ENCODE peak calls at places on chromosomes 16 and 17, in nine cellular contexts. One of them, this sample, is unnamed.

GRCh38 chr16:56389554-56389953 is 35.8 kb downstream of the AMFR start:
- DNase-seq in spleen: no peak
- DNase-seq in ascending aorta: no peak
- DNase-seq in ovary: no peak
- DNase-seq in cardiac muscle cell: no peak
- DNase-seq in pancreas: no peak
- DNase-seq in IMR-90: peak; percentile 100
- DNase-seq in OCI-LY7: no peak
- DNase-seq in tibial nerve: no peak
- DNase-seq in this sample: no peak

GRCh38 chr16:57383276-57384247 is 11.3 kb downstream of the CX3CL1 start:
- DNase-seq in spleen: no peak
- DNase-seq in ascending aorta: no peak
- DNase-seq in ovary: no peak
- DNase-seq in cardiac muscle cell: no peak
- DNase-seq in pancreas: no peak
- DNase-seq in IMR-90: peak; percentile 36
- DNase-seq in OCI-LY7: no peak
- DNase-seq in tibial nerve: no peak
- DNase-seq in this sample: no peak

GRCh38 chr16:51166116-51166515 is 15.0 kb upstream of the SALL1 start:
- DNase-seq in spleen: no peak
- DNase-seq in ascending aorta: no peak
- DNase-seq in ovary: no peak
- DNase-seq in cardiac muscle cell: no peak
- DNase-seq in pancreas: no peak
- DNase-seq in IMR-90: no peak
- DNase-seq in OCI-LY7: no peak
- DNase-seq in tibial nerve: no peak
- DNase-seq in this sample: no peak

GRCh38 chr17:61684818-61685217 is 93.8 kb upstream of the NACA2 start:
- DNase-seq in spleen: no peak
- DNase-seq in ascending aorta: no peak
- DNase-seq in ovary: no peak
- DNase-seq in cardiac muscle cell: no peak
- DNase-seq in pancreas: no peak
- DNase-seq in IMR-90: no peak
- DNase-seq in OCI-LY7: no peak
- DNase-seq in tibial nerve: no peak
- DNase-seq in this sample: no peak

GRCh38 chr17:43673516-43674323 is 12.0 kb upstream of the MEOX1 start:
- DNase-seq in spleen: peak; percentile 84
- DNase-seq in ascending aorta: no peak
- DNase-seq in ovary: peak; percentile 49
- DNase-seq in cardiac muscle cell: peak; percentile 72
- DNase-seq in pancreas: peak; percentile 87
- DNase-seq in IMR-90: peak; percentile 60
- DNase-seq in OCI-LY7: peak; percentile 65
- DNase-seq in tibial nerve: peak; percentile 89
- DNase-seq in this sample: peak; percentile 60

GRCh38 chr17:9575381-9576072 is at the start of gene STX8:
- DNase-seq in spleen: peak; percentile 97
- DNase-seq in ascending aorta: peak; percentile 54
- DNase-seq in ovary: peak; percentile 83
- DNase-seq in cardiac muscle cell: peak; percentile 94
- DNase-seq in pancreas: peak; percentile 95
- DNase-seq in IMR-90: peak; percentile 87
- DNase-seq in OCI-LY7: peak; percentile 91
- DNase-seq in tibial nerve: peak; percentile 92
- DNase-seq in this sample: peak; percentile 96

GRCh38 chr17:82315703-82316358 is 1.6 kb downstream of the CD7 start:
- DNase-seq in spleen: peak; percentile 87
- DNase-seq in ascending aorta: no peak
- DNase-seq in ovary: no peak
- DNase-seq in cardiac muscle cell: no peak
- DNase-seq in pancreas: no peak
- DNase-seq in IMR-90: no peak
- DNase-seq in OCI-LY7: no peak
- DNase-seq in tibial nerve: no peak
- DNase-seq in this sample: peak; percentile 28

GRCh38 chr17:66750756-66751543 is 84.0 kb upstream of the CACNG5 start:
- DNase-seq in spleen: no peak
- DNase-seq in ascending aorta: no peak
- DNase-seq in ovary: no peak
- DNase-seq in cardiac muscle cell: no peak
- DNase-seq in pancreas: no peak
- DNase-seq in IMR-90: no peak
- DNase-seq in OCI-LY7: no peak
- DNase-seq in tibial nerve: no peak
- DNase-seq in this sample: no peak

GRCh38 chr16:19001788-19002187 is 18.1 kb downstream of the TMC7 start:
- DNase-seq in spleen: no peak
- DNase-seq in ascending aorta: no peak
- DNase-seq in ovary: no peak
- DNase-seq in cardiac muscle cell: no peak
- DNase-seq in pancreas: no peak
- DNase-seq in IMR-90: peak; percentile 46
- DNase-seq in OCI-LY7: no peak
- DNase-seq in tibial nerve: no peak
- DNase-seq in this sample: no peak

GRCh38 chr16:2767140-2767731 is 9.8 kb downstream of the ELOB start:
- DNase-seq in spleen: peak; percentile 73
- DNase-seq in ascending aorta: no peak
- DNase-seq in ovary: no peak
- DNase-seq in cardiac muscle cell: no peak
- DNase-seq in pancreas: no peak
- DNase-seq in IMR-90: no peak
- DNase-seq in OCI-LY7: no peak
- DNase-seq in tibial nerve: no peak
- DNase-seq in this sample: no peak

GRCh38 chr16:86509759-86510464 is 415 bp upstream of the FOXF1 start:
- DNase-seq in spleen: no peak
- DNase-seq in ascending aorta: no peak
- DNase-seq in ovary: peak; percentile 17
- DNase-seq in cardiac muscle cell: peak; percentile 64
- DNase-seq in pancreas: no peak
- DNase-seq in IMR-90: peak; percentile 96
- DNase-seq in OCI-LY7: no peak
- DNase-seq in tibial nerve: no peak
- DNase-seq in this sample: peak; percentile 44

GRCh38 chr16:56286819-56287218 is 95.5 kb downstream of the GNAO1 start:
- DNase-seq in spleen: no peak
- DNase-seq in ascending aorta: no peak
- DNase-seq in ovary: no peak
- DNase-seq in cardiac muscle cell: no peak
- DNase-seq in pancreas: no peak
- DNase-seq in IMR-90: peak; percentile 16
- DNase-seq in OCI-LY7: no peak
- DNase-seq in tibial nerve: no peak
- DNase-seq in this sample: no peak

GRCh38 chr16:73125860-73126259 is 77.9 kb upstream of the ZFHX3 start:
- DNase-seq in spleen: no peak
- DNase-seq in ascending aorta: no peak
- DNase-seq in ovary: no peak
- DNase-seq in cardiac muscle cell: no peak
- DNase-seq in pancreas: no peak
- DNase-seq in IMR-90: peak; percentile 66
- DNase-seq in OCI-LY7: no peak
- DNase-seq in tibial nerve: no peak
- DNase-seq in this sample: no peak

GRCh38 chr16:28899882-28900600 is 21.8 kb downstream of the ATP2A1 start:
- DNase-seq in spleen: no peak
- DNase-seq in ascending aorta: no peak
- DNase-seq in ovary: no peak
- DNase-seq in cardiac muscle cell: no peak
- DNase-seq in pancreas: no peak
- DNase-seq in IMR-90: no peak
- DNase-seq in OCI-LY7: no peak
- DNase-seq in tibial nerve: no peak
- DNase-seq in this sample: no peak
- H3K27ac ChIP-seq in spleen: no peak overlapping the region
- H3K27ac ChIP-seq in ascending aorta: no peak overlapping the region
- H3K27ac ChIP-seq in ovary: no peak overlapping the region
- H3K27ac ChIP-seq in cardiac muscle cell: no peak overlapping the region
- H3K27ac ChIP-seq in pancreas: no peak overlapping the region
- H3K27ac ChIP-seq in IMR-90: no peak overlapping the region
- H3K27ac ChIP-seq in OCI-LY7: no peak overlapping the region
- H3K27ac ChIP-seq in tibial nerve: no peak overlapping the region
- H3K27ac ChIP-seq in this sample: no peak overlapping the region

DNA sequence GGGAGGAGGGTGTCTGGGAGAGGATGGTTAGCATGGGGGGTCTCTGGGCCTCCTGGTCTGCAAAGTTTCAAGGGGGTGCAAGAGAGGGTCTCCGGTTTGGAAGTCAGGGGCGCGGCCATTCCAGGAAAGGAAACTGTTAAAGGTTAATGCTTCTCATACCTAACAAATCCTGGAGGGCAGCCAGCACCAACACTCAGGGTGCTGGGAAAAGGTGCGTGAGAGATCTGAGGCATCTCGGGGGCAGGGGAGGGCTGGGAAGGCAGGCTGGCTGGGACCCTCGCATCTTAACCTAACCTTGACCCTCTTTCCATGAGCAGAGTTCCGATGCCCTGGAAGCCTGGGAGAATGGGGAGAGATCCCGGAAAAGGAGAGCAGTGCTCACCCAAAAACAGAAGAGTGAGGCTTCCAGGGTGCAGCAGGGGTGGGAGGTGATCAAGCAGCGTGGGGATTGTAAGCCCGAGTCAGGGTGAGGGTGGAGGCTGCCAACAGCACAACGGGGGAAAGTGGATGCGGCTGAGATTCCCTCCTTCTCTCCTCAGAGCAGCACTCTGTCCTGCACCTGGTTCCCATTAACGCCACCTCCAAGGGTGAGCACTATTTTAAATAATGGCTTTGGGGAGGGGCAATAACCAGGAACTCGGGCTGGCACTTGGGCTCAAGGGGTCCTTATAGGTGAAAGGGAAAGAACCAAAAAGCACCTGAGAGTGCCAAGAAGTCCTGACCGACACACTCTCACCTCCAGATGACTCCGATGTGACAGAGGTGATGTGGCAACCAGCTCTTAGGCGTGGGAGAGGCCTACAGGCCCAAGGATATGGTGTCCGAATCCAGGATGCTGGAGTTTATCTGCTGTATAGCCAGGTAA is 989 bp downstream of the TNFSF13 start:
- DNase-seq in spleen: no peak
- DNase-seq in ascending aorta: no peak
- DNase-seq in ovary: peak; percentile 44
- DNase-seq in cardiac muscle cell: no peak
- DNase-seq in pancreas: peak; percentile 75
- DNase-seq in IMR-90: no peak
- DNase-seq in OCI-LY7: no peak
- DNase-seq in tibial nerve: no peak
- DNase-seq in this sample: no peak
- H3K4me3 ChIP-seq in spleen: peak overlapping the region; percentile 24
- H3K4me3 ChIP-seq in ascending aorta: peak overlapping the region; percentile 53
- H3K4me3 ChIP-seq in ovary: peak overlapping the region; percentile 19
- H3K4me3 ChIP-seq in cardiac muscle cell: no peak overlapping the region
- H3K4me3 ChIP-seq in pancreas: peak overlapping the region; percentile 97
- H3K4me3 ChIP-seq in IMR-90: no peak overlapping the region
- H3K4me3 ChIP-seq in OCI-LY7: no peak overlapping the region
- H3K4me3 ChIP-seq in tibial nerve: peak overlapping the region; percentile 80
- H3K4me3 ChIP-seq in this sample: peak overlapping the region; percentile 58

GRCh38 chr17:15124746-15125145 is 140.4 kb downstream of the PMP22 start:
- DNase-seq in spleen: no peak
- DNase-seq in ascending aorta: no peak
- DNase-seq in ovary: no peak
- DNase-seq in cardiac muscle cell: no peak
- DNase-seq in pancreas: no peak
- DNase-seq in IMR-90: no peak
- DNase-seq in OCI-LY7: no peak
- DNase-seq in tibial nerve: no peak
- DNase-seq in this sample: no peak
- H3K4me1 ChIP-seq in spleen: no peaks in the 10 kb centered on the region
- H3K4me1 ChIP-seq in ascending aorta: no peaks in the 10 kb centered on the region
- H3K4me1 ChIP-seq in ovary: no peaks in the 10 kb centered on the region
- H3K4me1 ChIP-seq in cardiac muscle cell: no peaks in the 10 kb centered on the region
- H3K4me1 ChIP-seq in pancreas: no peaks in the 10 kb centered on the region
- H3K4me1 ChIP-seq in IMR-90: peaks cover 3% of the 10 kb centered on the region
- H3K4me1 ChIP-seq in OCI-LY7: no peaks in the 10 kb centered on the region
- H3K4me1 ChIP-seq in tibial nerve: no peaks in the 10 kb centered on the region
- H3K4me1 ChIP-seq in this sample: no peaks in the 10 kb centered on the region

GRCh38 chr16:11551842-11552241 is 34.9 kb downstream of the LITAF start:
- DNase-seq in spleen: no peak
- DNase-seq in ascending aorta: no peak
- DNase-seq in ovary: no peak
- DNase-seq in cardiac muscle cell: no peak
- DNase-seq in pancreas: no peak
- DNase-seq in IMR-90: no peak
- DNase-seq in OCI-LY7: no peak
- DNase-seq in tibial nerve: no peak
- DNase-seq in this sample: no peak

GRCh38 chr16:11553371-11553770 is 33.3 kb downstream of the LITAF start:
- DNase-seq in spleen: no peak
- DNase-seq in ascending aorta: no peak
- DNase-seq in ovary: no peak
- DNase-seq in cardiac muscle cell: no peak
- DNase-seq in pancreas: no peak
- DNase-seq in IMR-90: no peak
- DNase-seq in OCI-LY7: no peak
- DNase-seq in tibial nerve: no peak
- DNase-seq in this sample: no peak

GRCh38 chr16:11554054-11554453 is 32.7 kb downstream of the LITAF start:
- DNase-seq in spleen: no peak
- DNase-seq in ascending aorta: no peak
- DNase-seq in ovary: no peak
- DNase-seq in cardiac muscle cell: no peak
- DNase-seq in pancreas: no peak
- DNase-seq in IMR-90: no peak
- DNase-seq in OCI-LY7: no peak
- DNase-seq in tibial nerve: no peak
- DNase-seq in this sample: no peak

GRCh38 chr16:11552445-11552844 is 34.3 kb downstream of the LITAF start:
- DNase-seq in spleen: no peak
- DNase-seq in ascending aorta: no peak
- DNase-seq in ovary: no peak
- DNase-seq in cardiac muscle cell: no peak
- DNase-seq in pancreas: no peak
- DNase-seq in IMR-90: no peak
- DNase-seq in OCI-LY7: no peak
- DNase-seq in tibial nerve: no peak
- DNase-seq in this sample: peak; percentile 34

DNA sequence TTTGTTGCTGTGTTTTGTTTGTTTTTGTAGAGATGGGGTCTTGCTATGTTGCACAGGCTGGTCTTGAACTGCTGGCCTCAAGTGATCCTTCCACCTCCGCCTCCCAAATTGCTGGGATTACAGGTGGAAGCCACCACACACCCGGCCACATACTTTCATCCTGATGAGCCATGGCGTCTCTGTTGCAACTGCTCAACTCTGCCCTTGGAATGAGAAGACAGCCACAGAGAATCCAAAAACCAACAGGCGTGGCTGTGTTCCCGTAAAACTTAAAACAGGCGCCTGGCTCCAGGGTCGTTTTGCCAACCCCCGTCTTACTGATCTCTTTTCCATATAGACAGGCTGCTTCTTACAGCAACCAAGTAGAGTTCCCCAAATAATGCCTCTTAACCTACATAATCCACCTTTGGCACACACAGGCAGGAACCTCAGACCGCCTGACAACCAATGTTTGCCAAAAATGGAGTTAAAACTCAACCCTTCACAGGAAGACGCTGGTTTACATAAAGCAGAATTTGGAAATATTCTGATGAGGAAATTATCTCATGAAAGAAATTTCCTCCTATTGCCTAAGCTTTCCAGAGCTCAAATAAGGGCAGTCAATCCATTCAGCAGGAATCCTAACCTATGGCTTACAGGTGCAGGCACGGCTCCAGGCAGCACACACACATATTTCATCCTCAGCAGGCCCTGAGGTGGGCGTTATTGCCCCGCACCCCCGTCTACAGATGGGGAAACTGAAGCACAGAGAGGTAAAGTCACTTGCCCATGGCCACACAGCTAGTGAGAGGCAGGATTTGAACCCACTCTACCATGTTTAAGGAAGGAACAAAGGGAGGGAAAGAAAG is 35.8 kb downstream of the LITAF start:
- DNase-seq in spleen: no peak
- DNase-seq in ascending aorta: no peak
- DNase-seq in ovary: no peak
- DNase-seq in cardiac muscle cell: no peak
- DNase-seq in pancreas: no peak
- DNase-seq in IMR-90: no peak
- DNase-seq in OCI-LY7: no peak
- DNase-seq in tibial nerve: no peak
- DNase-seq in this sample: no peak
- H3K27ac ChIP-seq in spleen: peak overlapping the region; percentile 47
- H3K27ac ChIP-seq in ascending aorta: no peak overlapping the region
- H3K27ac ChIP-seq in ovary: no peak overlapping the region
- H3K27ac ChIP-seq in cardiac muscle cell: no peak overlapping the region
- H3K27ac ChIP-seq in pancreas: no peak overlapping the region
- H3K27ac ChIP-seq in IMR-90: no peak overlapping the region
- H3K27ac ChIP-seq in OCI-LY7: no peak overlapping the region
- H3K27ac ChIP-seq in tibial nerve: peak overlapping the region; percentile 84
- H3K27ac ChIP-seq in this sample: no peak overlapping the region